ENCODE peak calls at places on chromosomes 2 and 18, in six cellular contexts. Z, O, Q, S, N and K are unnamed samples.

GRCh38 chr2:133886735-133887675 is 318.7 kb upstream of the NCKAP5 start:
- DNase-seq in Z (no peak), O (peak), Q (no peak), S (peak), N (peak), K (peak)

GRCh38 chr2:60318544-60318943 is 234.9 kb downstream of the BCL11A start:
- DNase-seq in Z (no peak), O (no peak), Q (no peak), S (no peak), N (no peak), K (no peak)

GRCh38 chr2:62774555-62775366 is 69.2 kb downstream of the EHBP1 start:
- DNase-seq in Z (no peak), O (peak), Q (no peak), S (peak), N (no peak), K (peak)

GRCh38 chr18:69725855-69726508 is 221.7 kb downstream of the CD226 start:
- DNase-seq in Z (no peak), O (no peak), Q (no peak), S (no peak), N (no peak), K (no peak)

GRCh38 chr2:55965966-55966365 is 42.4 kb upstream of the EFEMP1 start:
- DNase-seq in Z (no peak), O (no peak), Q (no peak), S (no peak), N (no peak), K (no peak)

GRCh38 chr2:146496248-146496647 is 1348.6 kb upstream of the ACVR2A start:
- DNase-seq in Z (no peak), O (no peak), Q (no peak), S (no peak), N (no peak), K (no peak)

GRCh38 chr2:112784199-112785189 is at the start of gene IL1A:
- DNase-seq in Z (no peak), O (no peak), Q (no peak), S (peak), N (no peak), K (no peak)

GRCh38 chr18:77087391-77088141 is 45.0 kb downstream of the MBP start:
- DNase-seq in Z (no peak), O (no peak), Q (no peak), S (no peak), N (no peak), K (no peak)

GRCh38 chr2:42252464-42252863 is 83.3 kb downstream of the EML4 start:
- DNase-seq in Z (peak), O (no peak), Q (no peak), S (no peak), N (no peak), K (no peak)

GRCh38 chr18:3985664-3986063 is 469.4 kb downstream of the DLGAP1 start:
- DNase-seq in Z (no peak), O (no peak), Q (no peak), S (no peak), N (no peak), K (no peak)

GRCh38 chr2:121626777-121627524 is 22.3 kb downstream of the CLASP1 start:
- DNase-seq in Z (no peak), O (no peak), Q (peak), S (peak), N (no peak), K (no peak)

GRCh38 chr2:26653207-26654060 is 12.3 kb upstream of the CIB4 start:
- DNase-seq in Z (no peak), O (no peak), Q (no peak), S (no peak), N (no peak), K (no peak)

GRCh38 chr18:9897129-9897528 is 11.4 kb downstream of the TXNDC2 start:
- DNase-seq in Z (no peak), O (no peak), Q (no peak), S (no peak), N (no peak), K (no peak)

GRCh38 chr18:75161629-75162028 is 47.3 kb downstream of the PTGR3 start:
- DNase-seq in Z (no peak), O (peak), Q (no peak), S (peak), N (no peak), K (peak)